ENCODE peak calls at places on chromosomes 4 and X, in seven cellular contexts. E is WERI-Rb-1, R is WTC11, L is breast epithelium, B is AG09319, P is AG10803, T is endodermal cell. M is an unnamed sample.

GRCh38 chrX:153435845-153436244 is 10.0 kb downstream of the TREX2 start:
- DNase-seq in E (no peak), R (no peak), L (no peak), B (no peak), P (no peak), T (no peak), M (no peak)

GRCh38 chr4:79049840-79050520 is 110.7 kb upstream of the PAQR3 start:
- DNase-seq in E (no peak), R (no peak), L (no peak), B (no peak), P (no peak), T (no peak), M (no peak)

GRCh38 chr4:140681201-140681600 is 75.0 kb downstream of the TBC1D9 start:
- DNase-seq in E (no peak), R (no peak), L (no peak), B (no peak), P (no peak), T (no peak), M (no peak)

GRCh38 chrX:97102938-97103337 is 219.2 kb downstream of the RPA4 start:
- DNase-seq in E (no peak), R (no peak), L (no peak), B (no peak), P (no peak), T (no peak), M (no peak)

GRCh38 chr4:97656034-97656720 is 487.1 kb downstream of the STPG2 start:
- DNase-seq in E (no peak), R (no peak), L (no peak), B (no peak), P (peak), T (no peak), M (no peak)

GRCh38 chr4:87961993-87962791 is 13.3 kb upstream of the SPP1 start:
- DNase-seq in E (no peak), R (no peak), L (no peak), B (no peak), P (peak), T (no peak), M (no peak)

GRCh38 chr4:6179362-6179761 is 21.0 kb downstream of the JAKMIP1 start:
- DNase-seq in E (no peak), R (no peak), L (no peak), B (no peak), P (no peak), T (no peak), M (peak)

GRCh38 chr4:139129206-139129605 is 47.8 kb downstream of the ELF2 start:
- DNase-seq in E (no peak), R (no peak), L (no peak), B (no peak), P (no peak), T (no peak), M (no peak)

GRCh38 chr4:118981171-118981838 is 92.7 kb downstream of the SYNPO2 start:
- DNase-seq in E (no peak), R (no peak), L (no peak), B (no peak), P (peak), T (peak), M (no peak)

GRCh38 chr4:16289872-16290554 is 63.7 kb upstream of the TAPT1 start:
- DNase-seq in E (no peak), R (no peak), L (no peak), B (no peak), P (peak), T (no peak), M (no peak)

GRCh38 chr4:65918217-65918616 is 247.9 kb upstream of the EPHA5 start:
- DNase-seq in E (no peak), R (no peak), L (no peak), B (no peak), P (no peak), T (no peak), M (no peak)

GRCh38 chrX:49627030-49627777 is 28.4 kb downstream of the GAGE1 start:
- DNase-seq in E (no peak), R (peak), L (no peak), B (no peak), P (peak), T (peak), M (peak)

GRCh38 chrX:69618803-69619202 is 2.9 kb downstream of the EDA start:
- DNase-seq in E (peak), R (peak), L (no peak), B (no peak), P (peak), T (no peak), M (peak)

GRCh38 chrX:24301060-24301459 is 12.8 kb downstream of the SUPT20HL2 start:
- DNase-seq in E (no peak), R (no peak), L (no peak), B (no peak), P (no peak), T (no peak), M (no peak)

GRCh38 chr4:81359207-81359606 is 112.5 kb downstream of the RASGEF1B start:
- DNase-seq in E (no peak), R (no peak), L (no peak), B (no peak), P (peak), T (no peak), M (no peak)

GRCh38 chr4:73713650-73714049 is 26.7 kb upstream of the CXCL8 start:
- DNase-seq in E (no peak), R (no peak), L (no peak), B (no peak), P (no peak), T (no peak), M (no peak)

GRCh38 chr4:118281611-118282442 is 71.0 kb downstream of the PRSS12 start:
- DNase-seq in E (peak), R (no peak), L (no peak), B (no peak), P (peak), T (peak), M (no peak)

GRCh38 chr4:140735317-140735716 is 20.9 kb downstream of the TBC1D9 start:
- DNase-seq in E (no peak), R (no peak), L (no peak), B (no peak), P (no peak), T (no peak), M (no peak)

GRCh38 chrX:130772313-130773140 is 130.5 kb downstream of the ENOX2 start:
- DNase-seq in E (no peak), R (no peak), L (no peak), B (peak), P (peak), T (no peak), M (no peak)

GRCh38 chr4:139472761-139473335 is 18.9 kb downstream of the RAB33B start:
- DNase-seq in E (no peak), R (no peak), L (no peak), B (no peak), P (no peak), T (no peak), M (no peak)

GRCh38 chrX:18422325-18422724 is 3.1 kb upstream of the CDKL5 start:
- DNase-seq in E (no peak), R (no peak), L (no peak), B (peak), P (peak), T (no peak), M (no peak)

GRCh38 chr4:185914583-185915199 is 102.7 kb upstream of the SORBS2 start:
- DNase-seq in E (no peak), R (no peak), L (no peak), B (no peak), P (peak), T (no peak), M (no peak)

GRCh38 chr4:92091335-92091734 is 212.4 kb upstream of the GRID2 start:
- DNase-seq in E (peak), R (peak), L (no peak), B (no peak), P (no peak), T (peak), M (no peak)

GRCh38 chr4:100590308-100590707 is 72.5 kb upstream of the EMCN start:
- DNase-seq in E (no peak), R (no peak), L (no peak), B (no peak), P (no peak), T (no peak), M (no peak)

GRCh38 chr4:186765138-186765537 is 41.5 kb upstream of the FAT1 start:
- DNase-seq in E (no peak), R (peak), L (peak), B (no peak), P (peak), T (peak), M (no peak)

GRCh38 chrX:150506486-150506885 is 61.9 kb upstream of the MTM1 start:
- DNase-seq in E (no peak), R (no peak), L (no peak), B (no peak), P (no peak), T (peak), M (no peak)

GRCh38 chr4:93313207-93313606 is 515.3 kb upstream of the ATOH1 start:
- DNase-seq in E (no peak), R (no peak), L (no peak), B (no peak), P (no peak), T (no peak), M (no peak)

GRCh38 chr4:181437895-181438294 is 805.3 kb upstream of the TENM3 start:
- DNase-seq in E (no peak), R (no peak), L (no peak), B (no peak), P (no peak), T (no peak), M (no peak)
- TF ChIP-seq CTCF in E (peak), R (no peak), L (no peak), B (no peak), P (no peak), T (peak), M (no peak)

GRCh38 chrX:147570483-147570882 is 341.2 kb upstream of the FMR1 start:
- DNase-seq in E (no peak), R (no peak), L (no peak), B (no peak), P (no peak), T (no peak), M (no peak)
- TF ChIP-seq CTCF in E (peak), R (no peak), L (no peak), B (no peak), P (no peak), T (peak), M (no peak)

DNA sequence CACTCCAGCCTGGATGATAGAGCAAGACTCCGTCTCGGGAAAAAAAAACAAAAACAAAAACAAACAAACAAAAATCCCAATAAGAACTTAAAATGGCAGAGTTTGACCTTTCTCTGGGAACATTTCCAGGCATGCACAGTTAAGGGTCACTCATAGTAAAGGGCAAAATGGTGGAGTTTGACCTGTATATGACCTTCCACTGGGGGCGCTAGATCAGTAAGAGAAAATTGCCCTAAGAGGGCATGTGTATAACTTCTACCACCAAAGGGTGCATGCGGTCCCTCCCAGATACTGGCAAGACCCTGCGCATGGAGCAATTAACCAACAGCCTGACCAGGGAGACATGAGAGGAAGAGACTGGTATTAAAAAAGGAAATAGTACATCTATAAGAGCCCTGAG is 177.2 kb downstream of the MOSPD2 start:
- DNase-seq in E (no peak), R (no peak), L (no peak), B (no peak), P (no peak), T (no peak), M (no peak)
- TF ChIP-seq CTCF in E (peak), R (peak), L (no peak), B (no peak), P (no peak), T (peak), M (no peak)

DNA sequence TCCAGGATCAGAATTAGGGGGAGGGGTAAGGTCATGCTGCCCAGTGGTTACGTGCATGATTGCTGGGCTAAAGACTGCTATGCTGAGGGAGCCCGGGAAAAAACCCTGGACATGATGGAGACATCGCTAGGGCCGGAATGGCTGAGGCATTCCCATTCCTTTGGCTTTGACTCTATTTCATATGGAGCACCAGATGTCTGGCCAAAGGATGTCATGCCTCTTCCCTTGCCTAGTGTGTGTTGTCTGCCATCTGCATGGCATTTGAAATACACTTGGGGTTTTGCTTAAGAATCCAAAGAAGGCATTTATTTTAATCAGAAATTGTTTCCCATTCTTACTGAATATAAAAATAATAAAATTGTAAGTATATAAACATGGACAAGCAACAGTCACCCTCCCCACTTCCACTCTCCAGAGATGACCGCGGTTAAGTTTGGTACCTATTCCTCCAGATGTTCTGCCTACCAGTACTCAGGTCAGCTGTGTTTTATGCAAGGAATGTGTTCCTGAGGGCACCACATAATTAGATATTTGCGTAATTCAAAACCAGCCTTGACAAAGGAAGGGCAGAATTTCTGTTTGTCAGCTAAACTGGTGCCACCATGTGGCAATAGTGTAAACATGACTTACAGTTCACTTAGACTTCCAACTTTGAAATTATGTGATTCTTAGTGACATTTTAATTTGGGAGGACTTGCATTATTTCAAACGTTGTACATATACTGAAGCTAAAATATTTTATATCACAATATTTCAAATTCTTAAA is 105.9 kb downstream of the CT47B1 start:
- DNase-seq in E (no peak), R (no peak), L (no peak), B (peak), P (peak), T (no peak), M (peak)
- TF ChIP-seq CTCF in E (no peak), R (no peak), L (peak), B (peak), P (peak), T (peak), M (no peak)

GRCh38 chr4:110944501-110944900 is 321.6 kb upstream of the PITX2 start:
- DNase-seq in E (no peak), R (no peak), L (no peak), B (no peak), P (no peak), T (no peak), M (no peak)
- TF ChIP-seq CTCF in E (no peak), R (no peak), L (no peak), B (no peak), P (no peak), T (no peak), M (no peak)

DNA sequence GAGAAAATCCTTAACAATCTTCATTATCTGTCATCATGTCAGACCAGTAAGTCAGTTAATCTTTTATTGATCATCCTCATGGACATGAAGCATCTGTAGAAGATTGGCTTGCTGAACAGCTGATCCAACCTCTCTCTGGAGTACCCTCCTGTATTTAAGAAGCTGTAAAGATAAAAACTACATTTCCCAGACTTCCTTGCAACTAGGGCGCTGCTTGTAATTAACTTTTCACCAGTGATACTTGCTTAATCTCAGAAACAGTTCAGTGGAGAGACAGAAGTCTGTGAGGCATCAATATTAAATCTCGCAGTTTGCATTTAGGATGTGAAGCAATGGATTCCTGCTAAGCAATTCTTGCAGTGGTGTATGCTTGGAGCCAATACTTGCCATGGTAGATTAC is 36.0 kb upstream of the SMARCA5 start:
- DNase-seq in E (no peak), R (no peak), L (no peak), B (no peak), P (no peak), T (no peak), M (no peak)
- TF ChIP-seq CTCF in E (no peak), R (no peak), L (no peak), B (no peak), P (no peak), T (no peak), M (no peak)

GRCh38 chrX:1051421-1051820 is 161.0 kb downstream of the CRLF2 start:
- DNase-seq in E (no peak), R (no peak), L (no peak), B (no peak), P (no peak), T (no peak), M (no peak)
- TF ChIP-seq CTCF in E (no peak), R (no peak), L (no peak), B (no peak), P (no peak), T (no peak), M (no peak)

GRCh38 chrX:134533952-134534351 is 74.0 kb downstream of the HPRT1 start:
- DNase-seq in E (no peak), R (no peak), L (no peak), B (no peak), P (no peak), T (no peak), M (no peak)

GRCh38 chrX:134533352-134533751 is 73.4 kb downstream of the HPRT1 start:
- DNase-seq in E (no peak), R (no peak), L (no peak), B (no peak), P (no peak), T (no peak), M (no peak)

GRCh38 chrX:134528936-134529335 is 69.0 kb downstream of the HPRT1 start:
- DNase-seq in E (no peak), R (no peak), L (no peak), B (no peak), P (no peak), T (no peak), M (no peak)

GRCh38 chrX:134529481-134529880 is 69.5 kb downstream of the HPRT1 start:
- DNase-seq in E (no peak), R (no peak), L (no peak), B (no peak), P (no peak), T (no peak), M (no peak)

DNA sequence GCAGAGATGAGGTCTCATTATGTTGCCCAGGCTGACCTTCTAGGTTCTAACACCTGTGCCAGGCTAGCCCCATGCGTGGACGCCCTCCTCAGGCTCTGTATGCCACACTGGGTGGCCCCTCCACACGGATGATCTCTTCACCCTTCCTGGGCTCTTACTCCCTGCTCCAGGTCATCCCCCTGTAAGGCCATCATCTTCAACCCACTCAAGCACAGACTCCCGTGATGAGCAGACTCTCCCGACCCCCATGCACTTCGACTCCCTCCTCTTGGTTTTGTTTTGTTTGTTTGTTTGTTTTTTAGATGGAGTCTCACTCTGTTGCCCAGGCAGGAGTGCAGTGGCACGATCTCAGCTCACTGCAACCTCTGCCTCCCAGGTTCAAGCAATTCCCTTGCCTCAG is 70.9 kb downstream of the HPRT1 start:
- DNase-seq in E (no peak), R (no peak), L (no peak), B (no peak), P (no peak), T (no peak), M (no peak)
- TF ChIP-seq CTCF in E (no peak), R (no peak), L (no peak), B (no peak), P (no peak), T (no peak), M (no peak)

DNA sequence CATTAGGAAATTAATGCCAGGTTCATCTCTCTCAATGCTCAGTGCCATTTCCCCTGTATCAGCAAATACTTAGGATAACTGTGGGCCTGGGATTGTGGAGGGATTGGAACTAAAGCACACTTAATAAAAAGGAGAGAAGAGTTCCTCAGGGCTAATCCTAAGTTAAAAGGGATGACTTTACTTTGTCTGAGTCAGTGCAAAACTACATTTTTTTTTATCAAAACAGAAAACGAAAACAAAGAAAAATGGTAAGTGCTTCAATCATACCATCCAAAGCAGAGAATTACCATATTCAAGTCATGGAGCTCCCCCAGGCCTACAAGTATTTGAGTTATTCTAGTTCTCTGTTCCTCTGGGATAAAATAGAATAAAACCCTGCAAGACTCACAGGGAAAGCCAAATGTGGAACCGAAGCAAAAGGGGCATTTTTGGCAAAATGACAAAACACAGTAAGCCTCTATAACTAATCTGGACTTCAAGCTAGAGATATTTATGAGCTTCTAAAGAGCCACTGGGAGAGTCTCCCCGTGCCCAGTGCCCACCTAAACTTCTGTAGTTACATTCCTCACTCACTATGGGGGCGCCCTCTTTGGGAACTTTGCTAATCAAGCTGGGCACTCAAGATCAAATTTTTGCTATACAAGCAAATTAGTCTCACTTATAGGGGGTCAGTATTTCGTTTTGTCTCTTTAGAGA is 53.4 kb downstream of the PALLD start:
- DNase-seq in E (no peak), R (no peak), L (no peak), B (no peak), P (peak), T (no peak), M (no peak)
- TF ChIP-seq CTCF in E (no peak), R (no peak), L (no peak), B (no peak), P (peak), T (no peak), M (no peak)

M was measured in activated CD8-positive, alpha-beta T cell treated with anti-CD3 and anti-CD28 coated beads for 36 hours.